ENCODE peak calls at places on chromosomes 6 and 20, in five cellular contexts. One of them, this sample, is unnamed.

GRCh38 chr6:34813028-34813742 is 21.3 kb downstream of the BLTP3A start:
- DNase-seq in esophagus squamous epithelium: no peak
- DNase-seq in omental fat pad: no peak
- DNase-seq in fibroblast of pulmonary artery: no peak
- DNase-seq in uterus: no peak
- DNase-seq in this sample: no peak

GRCh38 chr6:41371992-41372525 is 36.7 kb downstream of the NCR2 start:
- DNase-seq in fibroblast of pulmonary artery: peak
- DNase-seq in uterus: peak
- DNase-seq in esophagus squamous epithelium: no peak
- DNase-seq in omental fat pad: no peak
- DNase-seq in this sample: peak

GRCh38 chr6:165729307-165729936 is 66.4 kb upstream of the PDE10A start:
- DNase-seq in esophagus squamous epithelium: no peak
- DNase-seq in uterus: no peak
- DNase-seq in omental fat pad: no peak
- DNase-seq in fibroblast of pulmonary artery: peak
- DNase-seq in this sample: no peak

GRCh38 chr6:13733178-13733851 is 21.7 kb upstream of the RANBP9 start:
- DNase-seq in omental fat pad: peak
- DNase-seq in uterus: peak
- DNase-seq in esophagus squamous epithelium: no peak
- DNase-seq in fibroblast of pulmonary artery: peak
- DNase-seq in this sample: peak

GRCh38 chr6:168131464-168132415 is 52.7 kb upstream of the FRMD1 start:
- DNase-seq in esophagus squamous epithelium: no peak
- DNase-seq in omental fat pad: no peak
- DNase-seq in uterus: no peak
- DNase-seq in fibroblast of pulmonary artery: no peak
- DNase-seq in this sample: no peak

GRCh38 chr6:146544783-146545182 is 1.1 kb downstream of the RAB32 start:
- DNase-seq in fibroblast of pulmonary artery: no peak
- DNase-seq in esophagus squamous epithelium: no peak
- DNase-seq in uterus: no peak
- DNase-seq in omental fat pad: no peak
- DNase-seq in this sample: peak

GRCh38 chr6:148857817-148858390 is 111.1 kb downstream of the UST start:
- DNase-seq in esophagus squamous epithelium: no peak
- DNase-seq in fibroblast of pulmonary artery: no peak
- DNase-seq in omental fat pad: no peak
- DNase-seq in uterus: no peak
- DNase-seq in this sample: peak

GRCh38 chr20:61950631-61951010 is 115.1 kb downstream of the TAF4 start:
- DNase-seq in omental fat pad: no peak
- DNase-seq in uterus: no peak
- DNase-seq in esophagus squamous epithelium: no peak
- DNase-seq in fibroblast of pulmonary artery: no peak
- DNase-seq in this sample: no peak

GRCh38 chr6:42400031-42400760 is 51.5 kb downstream of the TRERF1 start:
- DNase-seq in uterus: no peak
- DNase-seq in esophagus squamous epithelium: no peak
- DNase-seq in fibroblast of pulmonary artery: no peak
- DNase-seq in omental fat pad: no peak
- DNase-seq in this sample: no peak

GRCh38 chr6:45997875-45998506 is 17.7 kb downstream of the CLIC5 start:
- DNase-seq in fibroblast of pulmonary artery: no peak
- DNase-seq in esophagus squamous epithelium: no peak
- DNase-seq in omental fat pad: no peak
- DNase-seq in uterus: no peak
- DNase-seq in this sample: no peak

GRCh38 chr6:156185113-156185512 is 592.1 kb upstream of the ARID1B start:
- DNase-seq in uterus: no peak
- DNase-seq in esophagus squamous epithelium: no peak
- DNase-seq in fibroblast of pulmonary artery: no peak
- DNase-seq in omental fat pad: no peak
- DNase-seq in this sample: no peak

GRCh38 chr6:31794294-31794865 is 1.2 kb downstream of the VARS1 start:
- DNase-seq in omental fat pad: no peak
- DNase-seq in esophagus squamous epithelium: no peak
- DNase-seq in uterus: no peak
- DNase-seq in fibroblast of pulmonary artery: peak
- DNase-seq in this sample: peak

GRCh38 chr6:12895721-12896120 is 179.2 kb downstream of the PHACTR1 start:
- DNase-seq in omental fat pad: no peak
- DNase-seq in fibroblast of pulmonary artery: no peak
- DNase-seq in uterus: no peak
- DNase-seq in esophagus squamous epithelium: no peak
- DNase-seq in this sample: no peak

GRCh38 chr6:79028641-79029314 is 49.3 kb downstream of the PHIP start:
- DNase-seq in fibroblast of pulmonary artery: no peak
- DNase-seq in omental fat pad: no peak
- DNase-seq in esophagus squamous epithelium: no peak
- DNase-seq in uterus: no peak
- DNase-seq in this sample: peak

GRCh38 chr6:117270121-117270959 is 5.0 kb downstream of the VGLL2 start:
- DNase-seq in uterus: no peak
- DNase-seq in esophagus squamous epithelium: no peak
- DNase-seq in omental fat pad: no peak
- DNase-seq in fibroblast of pulmonary artery: no peak
- DNase-seq in this sample: peak

GRCh38 chr6:12165297-12165696 is 124.9 kb upstream of the EDN1 start:
- DNase-seq in uterus: no peak
- DNase-seq in fibroblast of pulmonary artery: no peak
- DNase-seq in esophagus squamous epithelium: no peak
- DNase-seq in omental fat pad: no peak
- DNase-seq in this sample: no peak

GRCh38 chr6:38078671-38079070 is 259.1 kb downstream of the ZFAND3 start:
- DNase-seq in omental fat pad: no peak
- DNase-seq in fibroblast of pulmonary artery: no peak
- DNase-seq in uterus: no peak
- DNase-seq in esophagus squamous epithelium: no peak
- DNase-seq in this sample: no peak

GRCh38 chr6:151434369-151434768 is 17.6 kb downstream of the RMND1 start:
- DNase-seq in uterus: no peak
- DNase-seq in fibroblast of pulmonary artery: no peak
- DNase-seq in esophagus squamous epithelium: no peak
- DNase-seq in omental fat pad: no peak
- DNase-seq in this sample: no peak

GRCh38 chr6:129634411-129635230 is 75.4 kb downstream of the ARHGAP18 start:
- DNase-seq in esophagus squamous epithelium: no peak
- DNase-seq in uterus: no peak
- DNase-seq in omental fat pad: no peak
- DNase-seq in fibroblast of pulmonary artery: no peak
- DNase-seq in this sample: peak
- TF ChIP-seq CTCF in esophagus squamous epithelium: no peak
- TF ChIP-seq CTCF in uterus: no peak
- TF ChIP-seq CTCF in omental fat pad: no peak
- TF ChIP-seq CTCF in fibroblast of pulmonary artery: no peak
- TF ChIP-seq CTCF in this sample: no peak

GRCh38 chr20:13211956-13212618 is 9.0 kb upstream of the ISM1 start:
- DNase-seq in esophagus squamous epithelium: no peak
- DNase-seq in fibroblast of pulmonary artery: no peak
- DNase-seq in omental fat pad: no peak
- DNase-seq in uterus: no peak
- DNase-seq in this sample: peak
- TF ChIP-seq CTCF in esophagus squamous epithelium: no peak
- TF ChIP-seq CTCF in fibroblast of pulmonary artery: no peak
- TF ChIP-seq CTCF in omental fat pad: no peak
- TF ChIP-seq CTCF in uterus: no peak
- TF ChIP-seq CTCF in this sample: no peak

DNA sequence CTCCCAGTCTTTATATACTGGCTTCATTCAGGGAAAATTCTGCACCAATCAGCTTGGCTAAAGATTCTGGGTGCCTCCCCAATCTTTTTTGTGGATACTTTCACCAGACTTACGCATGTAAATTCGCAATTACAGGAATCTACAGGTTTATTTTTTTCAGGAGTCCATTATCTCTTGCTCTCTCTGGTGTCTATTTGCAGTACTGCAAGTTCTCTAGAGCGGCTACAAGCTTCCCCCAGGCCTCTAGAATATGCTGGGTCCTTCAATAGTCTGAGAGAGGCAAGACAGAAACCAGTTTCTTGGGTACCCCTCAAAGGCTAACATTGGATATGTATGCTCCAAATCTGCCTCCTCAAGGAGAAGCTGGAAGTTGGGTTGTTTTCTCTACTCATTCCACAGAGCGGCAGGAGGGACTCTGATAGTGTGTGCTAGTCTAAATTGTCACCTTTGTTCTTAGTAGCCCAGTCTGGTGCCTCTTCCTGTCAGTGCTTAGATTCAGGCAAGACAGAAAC is 58.5 kb downstream of the SUN5 start:
- DNase-seq in uterus: no peak
- DNase-seq in esophagus squamous epithelium: no peak
- DNase-seq in fibroblast of pulmonary artery: peak
- DNase-seq in omental fat pad: no peak
- DNase-seq in this sample: peak
- TF ChIP-seq CTCF in uterus: no peak
- TF ChIP-seq CTCF in esophagus squamous epithelium: peak
- TF ChIP-seq CTCF in fibroblast of pulmonary artery: peak
- TF ChIP-seq CTCF in omental fat pad: no peak
- TF ChIP-seq CTCF in this sample: peak

GRCh38 chr20:44746367-44747165 is 901 bp downstream of the KCNK15 start:
- DNase-seq in esophagus squamous epithelium: no peak
- DNase-seq in omental fat pad: no peak
- DNase-seq in uterus: no peak
- DNase-seq in fibroblast of pulmonary artery: no peak
- DNase-seq in this sample: no peak

GRCh38 chr20:44745122-44745521 is 543 bp upstream of the KCNK15 start:
- DNase-seq in omental fat pad: no peak
- DNase-seq in fibroblast of pulmonary artery: no peak
- DNase-seq in uterus: no peak
- DNase-seq in esophagus squamous epithelium: no peak
- DNase-seq in this sample: no peak

GRCh38 chr20:44745560-44746366 is at the start of gene KCNK15:
- DNase-seq in fibroblast of pulmonary artery: no peak
- DNase-seq in uterus: peak
- DNase-seq in esophagus squamous epithelium: no peak
- DNase-seq in omental fat pad: no peak
- DNase-seq in this sample: no peak

GRCh38 chr20:44748005-44748370 is 2.3 kb downstream of the KCNK15 start:
- DNase-seq in omental fat pad: no peak
- DNase-seq in fibroblast of pulmonary artery: no peak
- DNase-seq in uterus: no peak
- DNase-seq in esophagus squamous epithelium: no peak
- DNase-seq in this sample: no peak

GRCh38 chr20:44747166-44748004 is 1.7 kb downstream of the KCNK15 start:
- DNase-seq in omental fat pad: peak
- DNase-seq in uterus: peak
- DNase-seq in esophagus squamous epithelium: no peak
- DNase-seq in fibroblast of pulmonary artery: peak
- DNase-seq in this sample: peak
- TF ChIP-seq CTCF in omental fat pad: no peak
- TF ChIP-seq CTCF in uterus: peak
- TF ChIP-seq CTCF in esophagus squamous epithelium: peak
- TF ChIP-seq CTCF in fibroblast of pulmonary artery: peak
- TF ChIP-seq CTCF in this sample: peak

GRCh38 chr20:24303393-24303792 is 166.0 kb upstream of the SYNDIG1 start:
- DNase-seq in uterus: no peak
- DNase-seq in omental fat pad: no peak
- DNase-seq in esophagus squamous epithelium: no peak
- DNase-seq in fibroblast of pulmonary artery: no peak
- DNase-seq in this sample: peak
- TF ChIP-seq CTCF in uterus: no peak
- TF ChIP-seq CTCF in omental fat pad: no peak
- TF ChIP-seq CTCF in esophagus squamous epithelium: no peak
- TF ChIP-seq CTCF in fibroblast of pulmonary artery: no peak
- TF ChIP-seq CTCF in this sample: peak

GRCh38 chr6:32843321-32843978 is 397 bp downstream of the PSMB8 start:
- DNase-seq in omental fat pad: no peak
- DNase-seq in fibroblast of pulmonary artery: no peak
- DNase-seq in uterus: no peak
- DNase-seq in esophagus squamous epithelium: no peak
- DNase-seq in this sample: no peak

GRCh38 chr6:32844839-32845372 is 1.1 kb upstream of the PSMB8 start:
- DNase-seq in esophagus squamous epithelium: no peak
- DNase-seq in fibroblast of pulmonary artery: no peak
- DNase-seq in omental fat pad: no peak
- DNase-seq in uterus: no peak
- DNase-seq in this sample: no peak

GRCh38 chr6:32845381-32845884 is 1.6 kb upstream of the PSMB8 start:
- DNase-seq in uterus: no peak
- DNase-seq in esophagus squamous epithelium: no peak
- DNase-seq in omental fat pad: no peak
- DNase-seq in fibroblast of pulmonary artery: no peak
- DNase-seq in this sample: no peak

GRCh38 chr6:32842690-32843089 is 1.2 kb downstream of the PSMB8 start:
- DNase-seq in omental fat pad: no peak
- DNase-seq in fibroblast of pulmonary artery: no peak
- DNase-seq in uterus: no peak
- DNase-seq in esophagus squamous epithelium: no peak
- DNase-seq in this sample: no peak

DNA sequence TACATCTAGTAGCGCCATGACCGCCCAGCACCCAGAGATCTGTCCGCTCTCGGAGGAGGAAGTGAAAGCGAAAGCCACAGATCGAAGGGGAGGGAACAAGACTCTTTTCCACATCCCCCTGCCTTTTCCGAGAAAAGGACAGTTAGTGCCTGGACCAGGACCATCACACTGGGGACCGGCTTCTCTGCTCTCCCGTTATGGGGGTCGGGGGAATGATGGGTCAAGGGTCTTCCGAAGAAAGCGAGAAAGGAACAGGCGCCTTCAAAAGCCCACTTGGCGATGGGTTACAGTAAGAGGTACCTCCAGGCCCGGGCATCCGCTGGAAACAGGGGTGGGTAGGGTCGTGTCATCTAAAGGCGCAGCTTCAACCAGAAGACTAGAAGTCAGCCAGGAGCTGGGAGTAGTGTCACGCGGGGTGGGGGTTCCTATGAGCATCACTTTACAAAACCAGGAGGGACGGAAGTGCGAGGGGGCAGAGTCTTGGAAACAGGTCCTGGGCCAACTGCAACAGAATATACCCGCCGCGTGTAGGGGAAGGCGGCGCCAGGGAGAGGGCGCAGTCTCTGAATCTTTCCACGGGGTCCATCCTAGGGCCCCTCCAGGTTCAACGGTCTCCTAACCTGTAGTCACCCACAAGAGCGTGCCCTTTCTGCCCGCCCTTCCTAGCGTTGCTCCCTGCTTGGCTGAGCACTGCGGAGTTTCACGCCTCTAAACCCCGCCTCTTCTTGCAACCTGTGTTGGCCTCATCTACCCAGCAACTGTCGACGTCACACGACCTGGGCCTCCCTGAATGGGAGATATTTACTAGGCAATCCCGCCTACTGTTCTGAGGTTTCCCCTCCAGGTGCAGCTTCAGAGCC is at the start of gene PSMB8:
- DNase-seq in uterus: peak
- DNase-seq in fibroblast of pulmonary artery: peak
- DNase-seq in esophagus squamous epithelium: peak
- DNase-seq in omental fat pad: peak
- DNase-seq in this sample: peak
- TF ChIP-seq CTCF in uterus: peak
- TF ChIP-seq CTCF in fibroblast of pulmonary artery: peak
- TF ChIP-seq CTCF in esophagus squamous epithelium: peak
- TF ChIP-seq CTCF in omental fat pad: no peak
- TF ChIP-seq CTCF in this sample: peak

This sample was measured in AG10803.